ENCODE peak calls at places on chromosomes 13 and 19, in nine cellular contexts. J, H, N, P, Q, Z, X, F and V are unnamed samples.
A peak's percentile ranks its signal among the peaks of the same experiment; 100 is the strongest.

GRCh38 chr19:39759457-39760184 is 19.0 kb upstream of the LEUTX start:
- DNase-seq in F (no peak), P (no peak), Z (no peak), N (no peak), H (no peak), Q (no peak), J (no peak), X (no peak), V (no peak)

GRCh38 chr19:40831502-40832430 is 18.5 kb downstream of the CYP2A6 start:
- DNase-seq in X (no peak), N (peak; percentile 98), Q (no peak), H (no peak), F (no peak), Z (no peak), P (no peak), J (no peak), V (no peak)

GRCh38 chr19:862529-863304 is 3.3 kb downstream of the CFD start:
- DNase-seq in H (peak; percentile 67), F (peak; percentile 57), N (peak; percentile 61), J (no peak), Z (peak; percentile 60), P (peak; percentile 74), X (peak; percentile 72), Q (no peak), V (peak; percentile 78)

GRCh38 chr19:36198116-36198515 is 16.3 kb downstream of the ZNF565 start:
- DNase-seq in Z (no peak), X (no peak), F (no peak), J (no peak), P (no peak), H (no peak), Q (no peak), N (peak; percentile 4), V (no peak)

GRCh38 chr19:1252221-1252817 is 3.9 kb downstream of the MIDN start:
- DNase-seq in Z (peak; percentile 70), J (peak; percentile 95), P (peak; percentile 93), Q (peak; percentile 83), N (peak; percentile 99), H (peak; percentile 53), F (no peak), X (peak; percentile 57), V (peak; percentile 83)

GRCh38 chr19:6738726-6739389 is 622 bp upstream of the TRIP10 start:
- DNase-seq in N (no peak), Z (no peak), X (no peak), J (peak; percentile 80), H (no peak), P (no peak), F (no peak), Q (no peak), V (peak; percentile 32)

GRCh38 chr19:5339950-5340636 is 519 bp downstream of the PTPRS start:
- DNase-seq in P (no peak), F (peak; percentile 65), Z (no peak), J (no peak), N (peak; percentile 28), H (no peak), Q (no peak), X (no peak), V (no peak)

GRCh38 chr19:35856001-35856400 is 710 bp upstream of the KIRREL2 start:
- DNase-seq in H (no peak), Q (no peak), Z (no peak), P (no peak), N (no peak), X (no peak), J (no peak), F (peak; percentile 71), V (no peak)

GRCh38 chr13:113548171-113548641 is 36.3 kb upstream of the TFDP1 start:
- DNase-seq in N (peak; percentile 40), P (peak; percentile 19), Z (no peak), J (no peak), Q (no peak), H (no peak), X (no peak), F (no peak), V (peak; percentile 35)

GRCh38 chr19:41866284-41866683 is 6.2 kb downstream of the RPS19 start:
- DNase-seq in F (no peak), H (no peak), P (no peak), Z (peak; percentile 16), X (no peak), J (peak; percentile 48), N (no peak), Q (no peak), V (no peak)

GRCh38 chr13:79289557-79289956 is 116.5 kb downstream of the RBM26 start:
- DNase-seq in J (no peak), P (no peak), Z (no peak), X (no peak), N (no peak), Q (no peak), H (no peak), F (no peak), V (no peak)

GRCh38 chr13:78700121-78700910 is 41.4 kb upstream of the OBI1 start:
- DNase-seq in Q (no peak), X (no peak), Z (no peak), N (peak; percentile 40), H (no peak), P (no peak), F (no peak), J (no peak), V (no peak)

GRCh38 chr19:14381689-14382474 is 638 bp downstream of the ADGRE5 start:
- DNase-seq in Z (no peak), N (peak; percentile 53), F (no peak), Q (no peak), X (peak; percentile 88), J (peak; percentile 81), P (peak; percentile 74), H (peak; percentile 78), V (peak; percentile 80)

GRCh38 chr13:23799945-23800344 is 89.3 kb downstream of the MIPEP start:
- DNase-seq in Z (peak; percentile 22), X (peak; percentile 33), P (no peak), Q (no peak), N (peak; percentile 17), H (no peak), J (no peak), F (no peak), V (no peak)

GRCh38 chr19:3793799-3794198 is 7.6 kb upstream of the MATK start:
- DNase-seq in X (no peak), P (no peak), N (no peak), Q (no peak), H (no peak), Z (no peak), J (no peak), F (no peak), V (no peak)

GRCh38 chr19:3801412-3802096 is 15.4 kb upstream of the MATK start:
- DNase-seq in F (peak; percentile 40), P (peak; percentile 57), Z (no peak), J (no peak), Q (no peak), X (peak; percentile 55), N (peak; percentile 21), H (no peak), V (peak; percentile 77)

GRCh38 chr19:3803114-3803888 is 17.1 kb upstream of the MATK start:
- DNase-seq in H (no peak), J (no peak), F (no peak), Q (no peak), N (no peak), Z (no peak), X (no peak), P (no peak), V (no peak)

GRCh38 chr19:3796358-3796757 is 10.2 kb upstream of the MATK start:
- DNase-seq in F (no peak), J (no peak), N (no peak), X (no peak), H (no peak), Q (no peak), P (no peak), Z (no peak), V (no peak)

DNA sequence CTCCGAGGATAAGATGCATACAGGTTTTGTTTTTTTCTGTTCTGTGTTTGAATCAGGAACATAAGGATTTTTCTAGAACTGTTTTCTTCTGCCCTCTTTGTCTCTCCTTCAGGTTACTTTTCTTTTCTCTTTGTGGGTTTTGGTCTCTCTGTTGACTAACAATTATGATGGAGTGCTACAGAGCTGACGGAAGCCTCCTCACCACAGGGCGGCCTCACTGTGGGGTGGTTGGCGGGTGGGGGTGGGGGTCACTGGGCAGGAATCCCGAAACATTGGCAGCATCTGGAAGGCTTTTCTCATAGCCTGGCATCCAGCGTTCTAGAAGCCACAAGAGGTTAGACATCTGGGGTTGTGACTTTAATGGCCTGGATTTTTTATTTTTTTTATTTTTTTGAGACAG is 12.0 kb upstream of the MATK start:
- DNase-seq in N (no peak), F (no peak), P (no peak), X (peak; percentile 38), J (no peak), Q (no peak), H (no peak), Z (peak; percentile 82), V (no peak)
- H3K9me3 ChIP-seq in N (no peaks in the 10 kb centered on the region), F (peaks cover 4% of the 10 kb centered on the region), P (no peaks in the 10 kb centered on the region), X (no peaks in the 10 kb centered on the region), J (peaks cover 4% of the 10 kb centered on the region), Q (no peaks in the 10 kb centered on the region), H (peaks cover 7% of the 10 kb centered on the region), Z (peaks cover 5% of the 10 kb centered on the region), V (no peaks in the 10 kb centered on the region)

DNA sequence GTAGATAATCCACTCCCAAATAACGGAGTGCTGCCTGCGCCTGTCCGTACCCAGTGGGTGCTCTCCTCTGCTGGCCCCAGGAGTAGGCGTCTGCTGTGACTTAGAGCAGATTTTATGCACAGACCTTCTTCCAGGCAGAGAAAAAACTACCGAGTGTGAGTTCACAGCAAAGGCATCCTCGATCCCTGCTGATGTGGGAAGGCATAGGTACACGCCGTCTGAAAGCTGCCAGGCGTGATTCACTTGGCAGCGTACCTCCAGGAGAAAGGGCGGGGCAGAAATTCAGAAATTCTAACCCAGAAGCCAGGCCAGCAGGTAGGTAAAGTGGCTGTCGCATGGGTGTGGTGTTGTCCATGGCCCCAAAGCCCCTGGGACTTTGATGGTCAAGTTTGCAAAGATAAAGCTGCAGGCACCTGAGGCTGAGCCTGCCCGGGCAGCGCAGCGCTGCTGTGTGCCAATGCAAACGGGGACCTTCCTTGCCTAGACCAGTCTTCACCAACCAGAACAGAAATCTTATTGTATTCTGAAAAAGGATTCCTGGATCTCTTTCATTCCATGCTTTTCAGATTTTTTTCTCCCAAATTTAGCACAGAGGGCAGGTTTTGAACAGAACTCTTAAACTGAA is 36.3 kb downstream of the COL4A2 start:
- DNase-seq in X (no peak), J (no peak), Z (no peak), P (no peak), F (no peak), Q (no peak), N (no peak), H (no peak), V (no peak)
- H3K4me1 ChIP-seq in X (no peaks in the 10 kb centered on the region), J (peaks cover 62% of the 10 kb centered on the region), Z (no peaks in the 10 kb centered on the region), P (peaks cover 14% of the 10 kb centered on the region), F (peaks cover 29% of the 10 kb centered on the region), Q (peaks cover 20% of the 10 kb centered on the region), N (peaks cover 30% of the 10 kb centered on the region), H (peaks cover 4% of the 10 kb centered on the region), V (peaks cover 5% of the 10 kb centered on the region)

DNA sequence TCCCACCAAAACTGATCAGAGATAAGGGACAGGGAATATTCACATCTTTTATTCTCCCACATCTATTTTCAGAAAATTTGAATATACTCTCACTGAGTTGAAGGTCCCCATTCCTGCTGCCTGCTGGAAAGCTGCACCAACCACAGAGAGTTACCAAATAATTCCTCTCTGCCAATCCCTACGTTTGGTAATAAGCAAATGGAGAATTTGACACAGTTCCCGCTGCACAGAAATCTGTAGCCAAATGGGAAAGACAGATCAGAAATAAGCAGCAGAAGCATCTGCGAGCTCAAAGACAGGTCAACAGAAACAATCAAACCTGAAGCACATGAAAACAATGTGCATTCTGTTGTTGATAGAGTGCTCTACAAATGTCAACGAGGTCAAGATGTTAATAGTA is 9.9 kb downstream of the ZNF112 start:
- DNase-seq in X (no peak), P (no peak), F (no peak), N (no peak), J (no peak), H (no peak), Q (no peak), Z (no peak), V (no peak)
- H3K9me3 ChIP-seq in X (no peaks in the 10 kb centered on the region), P (no peaks in the 10 kb centered on the region), F (peaks cover 58% of the 10 kb centered on the region), N (no peaks in the 10 kb centered on the region), J (peaks cover 24% of the 10 kb centered on the region), H (peaks cover 25% of the 10 kb centered on the region), Q (peaks cover 39% of the 10 kb centered on the region), Z (no peaks in the 10 kb centered on the region), V (no peaks in the 10 kb centered on the region)

GRCh38 chr19:18847516-18848463 is 16.0 kb downstream of the UPF1 start:
- DNase-seq in H (no peak), X (no peak), N (peak; percentile 29), F (no peak), Z (no peak), Q (no peak), P (no peak), J (no peak), V (no peak)
- H3K4me1 ChIP-seq in H (peaks cover 41% of the 10 kb centered on the region), X (peaks cover 29% of the 10 kb centered on the region), N (no peaks in the 10 kb centered on the region), F (no peaks in the 10 kb centered on the region), Z (peaks cover 6% of the 10 kb centered on the region), Q (peaks cover 29% of the 10 kb centered on the region), P (peaks cover 28% of the 10 kb centered on the region), J (peaks cover 73% of the 10 kb centered on the region), V (peaks cover 44% of the 10 kb centered on the region)